ENCODE peak calls at places on chromosome 18, in six cellular contexts. H is A549, L is MM.1S, Q is OCI-LY7, O is psoas muscle, F is right cardiac atrium. G is an unnamed sample.

GRCh38 chr18:24111936-24112335 is 26.9 kb upstream of the CABYR start:
- DNase-seq in O (no peak), L (no peak), Q (no peak), H (no peak), F (no peak), G (no peak)

GRCh38 chr18:37419272-37419671 is 146.3 kb downstream of the CELF4 start:
- DNase-seq in L (no peak), F (no peak), H (no peak), O (no peak), Q (no peak), G (no peak)

GRCh38 chr18:76530846-76531245 is 35.8 kb upstream of the ZNF516 start:
- DNase-seq in L (no peak), F (no peak), H (no peak), O (no peak), Q (no peak), G (no peak)

GRCh38 chr18:28411806-28412205 is 234.9 kb upstream of the CDH2 start:
- DNase-seq in F (peak; percentile 57), H (no peak), Q (no peak), L (no peak), O (no peak), G (no peak)

GRCh38 chr18:79400591-79401381 is 5.1 kb downstream of the NFATC1 start:
- DNase-seq in L (no peak), H (no peak), F (peak; percentile 33), Q (peak; percentile 38), O (peak; percentile 63), G (peak; percentile 62)

GRCh38 chr18:23982154-23983071 is 32.1 kb upstream of the TTC39C start:
- DNase-seq in F (peak; percentile 89), H (peak; percentile 19), O (peak; percentile 67), L (no peak), Q (no peak), G (no peak)

GRCh38 chr18:59697236-59697932 is at the start of gene CCBE1:
- DNase-seq in H (peak; percentile 42), F (peak; percentile 53), O (peak; percentile 80), L (no peak), Q (no peak), G (no peak)

GRCh38 chr18:37299471-37300304 is 265.9 kb downstream of the CELF4 start:
- DNase-seq in O (peak; percentile 80), L (no peak), F (peak; percentile 88), H (peak; percentile 69), Q (no peak), G (no peak)

GRCh38 chr18:69383191-69383590 is 17.5 kb upstream of the DOK6 start:
- DNase-seq in F (no peak), Q (no peak), O (no peak), H (no peak), L (no peak), G (no peak)

GRCh38 chr18:3595282-3596273 is 145.6 kb downstream of the TGIF1 start:
- DNase-seq in O (no peak), H (no peak), L (no peak), Q (peak; percentile 64), F (no peak), G (no peak)

GRCh38 chr18:3594760-3595241 is 144.8 kb downstream of the TGIF1 start:
- DNase-seq in F (peak; percentile 34), Q (peak; percentile 31), O (no peak), L (no peak), H (no peak), G (no peak)

GRCh38 chr18:3592864-3593263 is 142.9 kb downstream of the TGIF1 start:
- DNase-seq in L (no peak), Q (no peak), O (no peak), H (no peak), F (no peak), G (no peak)

GRCh38 chr18:3593904-3594759 is 144.2 kb downstream of the TGIF1 start:
- DNase-seq in F (peak; percentile 88), O (peak; percentile 84), H (peak; percentile 81), Q (peak; percentile 97), L (peak; percentile 75), G (peak; percentile 94)

DNA sequence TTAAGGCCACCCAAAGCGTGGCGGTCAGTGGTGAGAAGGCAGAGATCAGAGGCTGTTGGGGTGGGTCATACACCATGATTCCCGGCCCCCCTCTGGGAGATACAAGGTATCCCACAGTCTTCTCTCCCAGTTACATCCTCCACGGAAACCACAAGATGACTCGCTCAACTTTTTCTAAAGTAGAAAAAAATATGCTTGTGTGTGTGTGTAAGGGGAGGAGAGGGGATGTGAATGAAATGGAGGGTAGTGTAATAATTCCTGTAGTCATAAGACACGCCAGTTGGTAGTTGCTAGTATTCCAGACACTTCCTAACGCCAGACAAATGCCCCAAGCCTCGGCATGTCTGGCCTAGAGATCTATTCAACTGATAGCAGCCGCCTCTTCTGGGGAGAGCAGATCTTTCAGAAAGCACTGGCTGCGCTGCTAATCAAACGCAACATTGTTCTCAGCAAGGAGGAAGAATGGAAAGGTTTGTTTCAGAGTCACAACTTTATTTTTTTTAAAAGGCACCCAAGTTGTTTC is 143.5 kb downstream of the TGIF1 start:
- DNase-seq in O (no peak), H (no peak), Q (no peak), F (peak; percentile 47), L (no peak), G (no peak)
- H3K4me1 ChIP-seq in O (peaks cover 32% of the 10 kb centered on the region), H (peaks cover 68% of the 10 kb centered on the region), Q (peaks cover 81% of the 10 kb centered on the region), F (peaks cover 16% of the 10 kb centered on the region), L (peaks cover 7% of the 10 kb centered on the region), G (peaks cover 41% of the 10 kb centered on the region)

GRCh38 chr18:44697315-44697714 is 16.6 kb downstream of the SETBP1 start:
- DNase-seq in H (no peak), F (no peak), O (no peak), Q (no peak), L (no peak), G (no peak)

GRCh38 chr18:44695503-44695902 is 14.8 kb downstream of the SETBP1 start:
- DNase-seq in Q (no peak), L (no peak), H (no peak), F (no peak), O (no peak), G (no peak)

GRCh38 chr18:44698518-44698917 is 17.8 kb downstream of the SETBP1 start:
- DNase-seq in O (no peak), Q (no peak), F (no peak), H (no peak), L (no peak), G (no peak)

GRCh38 chr18:44699571-44700261 is 19.0 kb downstream of the SETBP1 start:
- DNase-seq in L (no peak), Q (no peak), O (no peak), F (peak; percentile 23), H (no peak), G (no peak)

GRCh38 chr18:44696892-44697291 is 16.2 kb downstream of the SETBP1 start:
- DNase-seq in H (no peak), L (no peak), O (peak; percentile 67), Q (no peak), F (peak; percentile 26), G (no peak)
- H3K27ac ChIP-seq in H (no peak overlapping the region), L (no peak overlapping the region), O (peak overlapping the region; percentile 75), Q (no peak overlapping the region), F (no peak overlapping the region), G (no peak overlapping the region)

GRCh38 chr18:48781990-48782368 is 168.8 kb downstream of the SMAD7 start:
- DNase-seq in L (no peak), F (no peak), O (no peak), H (no peak), Q (no peak), G (no peak)
- H3K4me3 ChIP-seq in L (no peak overlapping the region), F (no peak overlapping the region), O (no peak overlapping the region), H (no peak overlapping the region), Q (no peak overlapping the region), G (no peak overlapping the region)

GRCh38 chr18:22470141-22470510 is 52.4 kb upstream of the CTAGE1 start:
- DNase-seq in Q (no peak), O (no peak), H (no peak), F (no peak), L (no peak), G (no peak)
- H3K4me1 ChIP-seq in Q (no peaks in the 10 kb centered on the region), O (no peaks in the 10 kb centered on the region), H (peaks cover 56% of the 10 kb centered on the region), F (peaks cover 21% of the 10 kb centered on the region), L (no peaks in the 10 kb centered on the region), G (peaks cover 3% of the 10 kb centered on the region)

G was measured in CD8-positive, alpha-beta T cell.